ENCODE peak calls at places on chromosomes 1 and 21, in six cellular contexts. O is bronchial epithelial cell, U is chondrocyte, C is stomach, A is memory B cell, B is ACHN. W is an unnamed sample.

GRCh38 chr1:231319080-231319479 is 18.6 kb downstream of the EXOC8 start:
- DNase-seq in O (no peak), U (no peak), C (no peak), A (no peak), B (no peak), W (no peak)

GRCh38 chr1:201543871-201544521 is 5.1 kb downstream of the NAV1 start:
- DNase-seq in O (no peak), U (no peak), C (no peak), A (no peak), B (no peak), W (no peak)

GRCh38 chr21:15352009-15352408 is 287.2 kb upstream of the NRIP1 start:
- DNase-seq in O (no peak), U (no peak), C (no peak), A (no peak), B (no peak), W (no peak)

GRCh38 chr1:109197163-109198042 is 16.3 kb upstream of the SARS1 start:
- DNase-seq in O (peak; percentile 99), U (no peak), C (no peak), A (no peak), B (peak; percentile 91), W (peak; percentile 81)

GRCh38 chr21:15978158-15978805 is 248.5 kb downstream of the USP25 start:
- DNase-seq in O (no peak), U (no peak), C (no peak), A (no peak), B (no peak), W (no peak)

GRCh38 chr1:54604572-54605370 is 18.6 kb downstream of the FAM151A start:
- DNase-seq in O (peak; percentile 66), U (no peak), C (no peak), A (no peak), B (no peak), W (no peak)

GRCh38 chr1:235327559-235328270 is at the start of gene ARID4B:
- DNase-seq in O (no peak), U (no peak), C (peak; percentile 83), A (peak; percentile 71), B (no peak), W (no peak)

GRCh38 chr1:74729741-74730478 is 2.9 kb downstream of the CRYZ start:
- DNase-seq in O (peak; percentile 22), U (no peak), C (no peak), A (no peak), B (peak; percentile 39), W (peak; percentile 33)

GRCh38 chr1:25523512-25523911 is 19.9 kb upstream of the LDLRAP1 start:
- DNase-seq in O (no peak), U (peak; percentile 48), C (no peak), A (no peak), B (peak; percentile 51), W (peak; percentile 61)

GRCh38 chr21:27813750-27814149 is 846.9 kb upstream of the ADAMTS5 start:
- DNase-seq in O (no peak), U (peak; percentile 56), C (no peak), A (no peak), B (no peak), W (no peak)

GRCh38 chr1:55717111-55717510 is 501.9 kb upstream of the USP24 start:
- DNase-seq in O (no peak), U (no peak), C (no peak), A (no peak), B (no peak), W (no peak)

GRCh38 chr1:84726593-84727275 is 36.5 kb upstream of the SSX2IP start:
- DNase-seq in O (peak; percentile 29), U (no peak), C (no peak), A (no peak), B (no peak), W (no peak)

GRCh38 chr1:225999912-226000337 is 782 bp upstream of the SDE2 start:
- DNase-seq in O (no peak), U (no peak), C (no peak), A (peak; percentile 38), B (peak; percentile 62), W (no peak)

GRCh38 chr21:44413566-44414290 is 41.6 kb upstream of the LRRC3 start:
- DNase-seq in O (no peak), U (peak; percentile 59), C (peak; percentile 8), A (no peak), B (no peak), W (no peak)

GRCh38 chr21:41972511-41973205 is 18.8 kb upstream of the C2CD2 start:
- DNase-seq in O (no peak), U (no peak), C (peak; percentile 9), A (no peak), B (no peak), W (no peak)

GRCh38 chr1:67339623-67340343 is 32.1 kb downstream of the IL12RB2 start:
- DNase-seq in O (peak; percentile 92), U (no peak), C (no peak), A (no peak), B (peak; percentile 50), W (peak; percentile 45)

GRCh38 chr21:32710069-32710784 is 17.6 kb downstream of the SYNJ1 start:
- DNase-seq in O (no peak), U (no peak), C (no peak), A (no peak), B (no peak), W (no peak)

GRCh38 chr1:207842506-207842905 is 68.4 kb downstream of the CD34 start:
- DNase-seq in O (no peak), U (no peak), C (no peak), A (no peak), B (no peak), W (no peak)

GRCh38 chr1:220227393-220227792 is 44.9 kb downstream of the RAB3GAP2 start:
- DNase-seq in O (no peak), U (no peak), C (no peak), A (no peak), B (no peak), W (no peak)

GRCh38 chr21:45386728-45387371 is 18.1 kb upstream of the COL18A1 start:
- DNase-seq in O (peak; percentile 39), U (peak; percentile 67), C (no peak), A (no peak), B (peak; percentile 66), W (peak; percentile 71)

GRCh38 chr1:153655333-153655732 is 3.2 kb upstream of the SNAPIN start:
- DNase-seq in O (no peak), U (peak; percentile 24), C (no peak), A (no peak), B (no peak), W (no peak)

GRCh38 chr1:155010211-155010918 is 7.8 kb downstream of the ZBTB7B start:
- DNase-seq in O (no peak), U (no peak), C (no peak), A (no peak), B (no peak), W (no peak)

GRCh38 chr1:161427733-161428516 is 60.2 kb upstream of the CFAP126 start:
- DNase-seq in O (peak; percentile 26), U (no peak), C (no peak), A (peak; percentile 27), B (no peak), W (peak; percentile 49)

GRCh38 chr1:90509225-90510048 is 207.7 kb downstream of the BARHL2 start:
- DNase-seq in O (no peak), U (no peak), C (no peak), A (no peak), B (no peak), W (no peak)

GRCh38 chr21:38306407-38306806 is 49.6 kb downstream of the KCNJ15 start:
- DNase-seq in O (peak; percentile 89), U (no peak), C (no peak), A (no peak), B (no peak), W (no peak)

GRCh38 chr1:206070627-206071304 is 17.8 kb downstream of the RHEX start:
- DNase-seq in O (no peak), U (no peak), C (no peak), A (no peak), B (no peak), W (no peak)

GRCh38 chr1:161274874-161275273 is 16.3 kb downstream of the PCP4L1 start:
- DNase-seq in O (no peak), U (no peak), C (no peak), A (no peak), B (no peak), W (no peak)

GRCh38 chr1:116717318-116717717 is 36.9 kb upstream of the CD2 start:
- DNase-seq in O (no peak), U (no peak), C (no peak), A (no peak), B (no peak), W (no peak)

GRCh38 chr1:31381394-31382287 is 8.8 kb upstream of the FABP3 start:
- DNase-seq in O (no peak), U (no peak), C (peak; percentile 51), A (no peak), B (no peak), W (no peak)

GRCh38 chr21:25895565-25896205 is 160.9 kb downstream of the GABPA start:
- DNase-seq in O (peak; percentile 58), U (no peak), C (no peak), A (no peak), B (no peak), W (peak; percentile 21)

W was measured in HTR-8/SVneo.